ENCODE peak calls at places on chromosomes 2 and 18, in ten cellular contexts. I is A549, O is uterus, M is fibroblast of lung, A is B cell, Q is mesothelial cell of epicardium, C is suprapubic skin, N is GM23338, P is cardiac muscle cell, X is MCF 10A. V is an unnamed sample.

GRCh38 chr2:86333378-86333777 is 4.0 kb downstream of the REEP1 start:
- DNase-seq in I (no peak), O (no peak), M (no peak), A (no peak), Q (no peak), C (no peak), N (no peak), P (peak), X (peak), V (no peak)

GRCh38 chr2:16303761-16304160 is 361.9 kb downstream of the CYRIA start:
- DNase-seq in I (no peak), O (no peak), M (no peak), A (no peak), Q (no peak), C (no peak), N (peak), P (no peak), X (no peak), V (no peak)

GRCh38 chr18:10420561-10421352 is 33.7 kb upstream of the APCDD1 start:
- DNase-seq in I (no peak), O (no peak), M (peak), A (no peak), Q (no peak), C (no peak), N (no peak), P (peak), X (peak), V (no peak)

GRCh38 chr18:62450546-62451395 is 72.1 kb upstream of the ZCCHC2 start:
- DNase-seq in I (peak), O (peak), M (peak), A (no peak), Q (no peak), C (no peak), N (no peak), P (peak), X (peak), V (no peak)

GRCh38 chr2:162677476-162677875 is 161.1 kb downstream of the KCNH7 start:
- DNase-seq in I (no peak), O (no peak), M (no peak), A (no peak), Q (no peak), C (no peak), N (no peak), P (no peak), X (peak), V (no peak)

GRCh38 chr2:224941958-224942357 is 100.3 kb downstream of the DOCK10 start:
- DNase-seq in I (no peak), O (no peak), M (no peak), A (no peak), Q (no peak), C (no peak), N (peak), P (no peak), X (no peak), V (no peak)

GRCh38 chr18:64693756-64694155 is 544.9 kb upstream of the LINC00305 start:
- DNase-seq in I (no peak), O (no peak), M (no peak), A (no peak), Q (no peak), C (no peak), N (no peak), P (no peak), X (no peak), V (no peak)

GRCh38 chr2:158967731-158968395 is 577 bp upstream of the TANC1 start:
- DNase-seq in I (peak), O (peak), M (peak), A (peak), Q (peak), C (peak), N (peak), P (peak), X (peak), V (no peak)

GRCh38 chr2:223285505-223286265 is 233.7 kb downstream of the KCNE4 start:
- DNase-seq in I (no peak), O (no peak), M (no peak), A (no peak), Q (no peak), C (no peak), N (no peak), P (no peak), X (no peak), V (no peak)

GRCh38 chr2:8583400-8584173 is 98.3 kb upstream of the ID2 start:
- DNase-seq in I (peak), O (peak), M (peak), A (peak), Q (peak), C (peak), N (peak), P (peak), X (no peak), V (peak)

GRCh38 chr2:16506366-16506765 is 159.3 kb downstream of the CYRIA start:
- DNase-seq in I (no peak), O (no peak), M (no peak), A (no peak), Q (no peak), C (no peak), N (no peak), P (no peak), X (no peak), V (no peak)

GRCh38 chr2:2540406-2540805 is 209.3 kb upstream of the MYT1L start:
- DNase-seq in I (no peak), O (no peak), M (no peak), A (no peak), Q (no peak), C (no peak), N (no peak), P (no peak), X (no peak), V (no peak)

DNA sequence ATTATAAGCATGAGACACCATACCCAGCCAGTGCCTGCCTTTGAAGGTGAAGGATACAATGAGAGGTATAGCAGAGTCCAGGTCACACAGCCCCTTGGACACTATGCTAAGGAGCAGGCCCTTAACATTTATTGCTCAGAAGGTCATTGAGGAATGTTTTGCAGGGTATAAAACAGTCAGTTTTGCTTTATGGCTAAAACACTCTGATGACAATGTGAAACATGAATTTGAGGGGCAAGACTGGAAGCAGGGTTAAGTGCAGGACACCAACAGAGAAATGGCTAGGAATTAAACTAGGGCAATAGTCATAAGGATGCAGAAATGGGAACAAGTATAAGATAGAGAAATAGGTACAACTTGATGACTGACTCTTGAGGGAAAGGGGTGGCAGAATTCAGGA is 141.1 kb downstream of the METTL4 start:
- DNase-seq in I (no peak), O (no peak), M (no peak), A (no peak), Q (no peak), C (no peak), N (no peak), P (no peak), X (no peak), V (no peak)
- TF ChIP-seq CTCF in I (no peak), O (no peak), M (no peak), A (no peak), Q (no peak), C (no peak), N (no peak), P (no peak), X (no peak), V (no peak)

DNA sequence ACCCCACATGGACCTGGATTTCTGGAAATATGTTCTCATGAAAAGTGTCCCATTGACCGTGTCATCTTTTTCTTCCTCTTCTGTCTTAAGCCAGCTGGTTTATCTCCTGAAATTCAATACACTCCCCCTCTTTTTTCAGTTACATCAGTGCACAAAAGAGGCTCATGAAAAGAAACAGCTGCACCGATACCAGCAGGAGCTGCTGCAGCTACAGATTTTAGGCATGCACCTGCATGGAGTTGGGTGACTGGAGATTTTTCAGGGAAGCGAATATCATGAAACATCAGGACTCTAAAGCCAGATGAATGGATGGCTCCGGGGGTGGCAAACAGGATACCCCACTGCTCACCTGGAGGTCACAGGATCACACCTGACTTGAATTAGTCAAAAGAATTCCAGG is 117.3 kb downstream of the SLC4A3 start:
- DNase-seq in I (no peak), O (no peak), M (no peak), A (no peak), Q (no peak), C (no peak), N (no peak), P (no peak), X (no peak), V (no peak)
- TF ChIP-seq CTCF in I (no peak), O (no peak), M (no peak), A (no peak), Q (no peak), C (no peak), N (peak), P (no peak), X (no peak), V (no peak)

DNA sequence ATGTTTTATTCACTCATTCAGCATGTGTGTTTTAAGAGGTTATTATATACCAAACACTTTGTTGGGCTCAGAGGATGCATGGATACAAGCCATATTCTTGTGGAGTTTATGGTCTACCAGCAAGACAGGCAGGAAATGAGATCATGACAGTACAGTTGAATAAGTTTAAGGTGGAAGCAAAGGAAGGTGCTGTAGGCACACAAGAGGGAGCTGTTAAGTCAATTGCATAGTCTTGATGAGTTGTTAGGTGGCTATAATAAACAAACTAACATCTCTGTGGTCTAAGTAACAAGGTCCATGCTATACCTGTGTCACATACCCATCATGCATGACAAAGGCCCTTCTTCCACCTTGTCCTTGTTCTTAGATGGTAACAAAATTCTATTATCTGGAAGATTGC is 538.3 kb downstream of the CNTNAP5 start:
- DNase-seq in I (no peak), O (no peak), M (no peak), A (no peak), Q (no peak), C (no peak), N (peak), P (no peak), X (peak), V (no peak)
- TF ChIP-seq CTCF in I (no peak), O (no peak), M (no peak), A (no peak), Q (no peak), C (no peak), N (peak), P (no peak), X (no peak), V (no peak)

GRCh38 chr2:127560201-127560928 is 24.9 kb downstream of the MYO7B start:
- DNase-seq in I (no peak), O (no peak), M (no peak), A (no peak), Q (no peak), C (peak), N (no peak), P (no peak), X (no peak), V (no peak)
- TF ChIP-seq CTCF in I (no peak), O (no peak), M (no peak), A (no peak), Q (no peak), C (no peak), N (peak), P (no peak), X (no peak), V (no peak)

GRCh38 chr18:14086459-14087231 is 45.6 kb downstream of the ZNF519 start:
- DNase-seq in I (peak), O (no peak), M (peak), A (peak), Q (no peak), C (no peak), N (peak), P (peak), X (peak), V (peak)
- TF ChIP-seq CTCF in I (peak), O (no peak), M (peak), A (peak), Q (peak), C (no peak), N (peak), P (peak), X (peak), V (peak)

GRCh38 chr2:116513991-116514390 is 1300.5 kb upstream of the DDX18 start:
- DNase-seq in I (no peak), O (no peak), M (no peak), A (no peak), Q (no peak), C (no peak), N (no peak), P (no peak), X (peak), V (no peak)

GRCh38 chr2:116511426-116511825 is 1303.1 kb upstream of the DDX18 start:
- DNase-seq in I (no peak), O (no peak), M (no peak), A (no peak), Q (no peak), C (no peak), N (no peak), P (no peak), X (peak), V (no peak)

GRCh38 chr2:116510117-116510671 is 1304.3 kb upstream of the DDX18 start:
- DNase-seq in I (peak), O (no peak), M (no peak), A (no peak), Q (no peak), C (no peak), N (peak), P (peak), X (peak), V (peak)
- TF ChIP-seq CTCF in I (no peak), O (no peak), M (no peak), A (no peak), Q (peak), C (no peak), N (peak), P (peak), X (peak), V (peak)

GRCh38 chr2:215635071-215635787 is 199.4 kb upstream of the FN1 start:
- DNase-seq in I (no peak), O (no peak), M (no peak), A (no peak), Q (no peak), C (no peak), N (no peak), P (no peak), X (no peak), V (no peak)

GRCh38 chr2:215638687-215639086 is 202.8 kb upstream of the FN1 start:
- DNase-seq in I (no peak), O (no peak), M (no peak), A (no peak), Q (no peak), C (no peak), N (no peak), P (no peak), X (no peak), V (no peak)

GRCh38 chr2:215637658-215638057 is 201.8 kb upstream of the FN1 start:
- DNase-seq in I (no peak), O (no peak), M (no peak), A (no peak), Q (no peak), C (no peak), N (no peak), P (no peak), X (no peak), V (no peak)

GRCh38 chr2:215633360-215633759 is 197.5 kb upstream of the FN1 start:
- DNase-seq in I (no peak), O (no peak), M (no peak), A (no peak), Q (no peak), C (no peak), N (no peak), P (no peak), X (no peak), V (no peak)

GRCh38 chr2:215635788-215636139 is 199.9 kb upstream of the FN1 start:
- DNase-seq in I (peak), O (no peak), M (peak), A (no peak), Q (no peak), C (no peak), N (peak), P (peak), X (peak), V (no peak)
- TF ChIP-seq CTCF in I (no peak), O (no peak), M (peak), A (no peak), Q (no peak), C (no peak), N (peak), P (peak), X (no peak), V (no peak)

DNA sequence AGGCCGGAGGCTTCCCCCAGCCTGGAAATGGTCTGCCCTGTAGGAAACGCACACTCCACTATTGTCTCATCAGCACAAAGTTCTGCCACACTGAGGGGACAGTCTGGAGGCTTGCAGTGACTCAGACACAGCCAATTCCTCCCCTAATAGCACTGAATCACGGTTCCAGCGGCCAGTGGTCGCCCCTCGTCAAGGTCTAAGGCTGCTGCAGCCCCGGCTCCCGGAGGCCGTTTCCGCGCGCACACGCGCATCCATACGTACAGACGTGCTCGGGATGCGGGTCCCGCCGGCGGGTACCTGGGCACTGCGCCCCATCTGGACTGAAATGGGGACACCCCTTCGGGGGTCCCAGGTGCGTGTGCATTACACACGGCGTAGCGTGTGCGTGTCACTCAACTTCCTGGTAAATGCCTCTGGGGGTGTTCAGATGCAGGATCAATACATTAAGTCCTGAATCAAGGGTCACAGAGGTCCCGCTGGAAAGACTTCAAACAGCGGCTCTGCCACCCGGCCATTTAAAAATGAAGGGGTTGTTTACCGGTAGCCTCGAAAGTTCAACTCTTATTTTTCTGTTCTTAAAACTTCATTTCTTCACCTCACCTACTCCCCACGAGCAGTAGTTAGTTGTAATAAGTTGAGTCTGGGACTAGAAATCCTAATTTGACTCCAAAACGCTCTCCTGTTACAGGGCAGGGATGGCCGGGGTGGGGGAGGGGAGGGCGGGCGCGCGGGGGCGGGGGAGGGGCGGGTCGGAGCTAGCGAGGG is 575 bp upstream of the ZNF516 start:
- DNase-seq in I (peak), O (peak), M (peak), A (peak), Q (peak), C (no peak), N (peak), P (peak), X (peak), V (peak)
- TF ChIP-seq CTCF in I (no peak), O (no peak), M (no peak), A (no peak), Q (no peak), C (no peak), N (no peak), P (no peak), X (no peak), V (no peak)

GRCh38 chr2:10908195-10908594 is 3.5 kb upstream of the KCNF1 start:
- DNase-seq in I (no peak), O (no peak), M (no peak), A (no peak), Q (no peak), C (peak), N (no peak), P (no peak), X (no peak), V (no peak)

GRCh38 chr2:10911291-10912075 is at the start of gene KCNF1:
- DNase-seq in I (peak), O (no peak), M (peak), A (no peak), Q (peak), C (peak), N (peak), P (peak), X (peak), V (no peak)

GRCh38 chr2:10909996-10910341 is 1.8 kb upstream of the KCNF1 start:
- DNase-seq in I (no peak), O (no peak), M (no peak), A (no peak), Q (no peak), C (no peak), N (no peak), P (no peak), X (no peak), V (no peak)

GRCh38 chr2:10910625-10911024 is 1.1 kb upstream of the KCNF1 start:
- DNase-seq in I (no peak), O (no peak), M (no peak), A (no peak), Q (no peak), C (peak), N (no peak), P (no peak), X (no peak), V (no peak)

DNA sequence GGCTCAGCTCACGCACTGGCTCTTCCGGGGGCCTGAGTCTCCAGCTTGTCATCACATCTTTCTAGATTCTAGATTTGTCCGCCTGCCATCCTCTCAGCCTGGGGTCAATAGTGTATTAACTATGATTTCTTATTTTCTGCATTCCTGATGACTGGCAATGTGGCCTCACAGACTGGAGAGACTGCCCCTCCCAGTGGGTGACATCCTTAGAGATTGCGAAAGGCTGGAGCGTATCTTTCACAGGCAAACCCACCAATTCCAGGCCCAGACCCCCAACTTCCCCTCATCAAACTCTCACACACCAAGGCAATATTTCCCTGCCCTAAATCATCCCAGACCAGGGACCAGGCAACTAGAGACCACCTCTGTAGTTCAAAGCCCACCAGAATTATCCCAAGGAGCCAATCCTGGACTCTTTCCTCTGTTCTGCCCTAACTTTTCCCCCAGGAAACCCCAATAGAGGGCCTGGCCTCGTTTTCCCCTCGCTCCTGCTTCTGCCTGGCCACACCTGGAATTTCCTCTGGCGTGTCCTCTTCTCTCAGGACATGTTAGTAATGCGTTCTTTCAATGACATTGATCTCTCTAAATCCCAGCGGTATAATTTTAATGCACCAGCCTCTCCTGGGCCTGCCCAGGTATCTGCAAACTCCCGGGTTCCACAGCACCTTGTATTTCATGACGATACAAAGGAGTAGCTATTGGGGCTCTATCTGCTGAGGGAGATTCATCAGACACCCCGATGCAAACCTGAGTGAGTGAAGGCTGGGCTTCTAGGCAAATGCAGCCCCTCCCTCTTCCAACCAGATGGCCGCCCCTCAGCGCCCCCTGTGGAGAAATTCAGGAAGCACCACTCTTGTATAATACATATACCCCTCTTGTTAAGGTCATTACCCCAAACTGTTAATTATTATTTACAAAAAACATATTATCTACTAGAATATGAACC is 2.4 kb upstream of the KCNF1 start:
- DNase-seq in I (peak), O (no peak), M (no peak), A (no peak), Q (no peak), C (peak), N (peak), P (no peak), X (peak), V (no peak)
- TF ChIP-seq CTCF in I (peak), O (no peak), M (peak), A (peak), Q (peak), C (no peak), N (peak), P (peak), X (peak), V (peak)